ENCODE peak calls at places on chromosomes 11 and 22, in nine cellular contexts. S, L, Y, D, U, B, O, I and K are unnamed samples.

GRCh38 chr11:766106-766940 is 11.0 kb downstream of the GATD1 start:
- DNase-seq in U (no peak), Y (no peak), D (no peak), B (no peak), I (no peak), L (no peak), O (no peak), S (no peak), K (no peak)

GRCh38 chr11:66047541-66048365 is 1.2 kb downstream of the GAL3ST3 start:
- DNase-seq in U (no peak), L (no peak), I (no peak), O (no peak), B (no peak), S (no peak), Y (no peak), D (no peak), K (no peak)

GRCh38 chr11:77879218-77879617 is 58.3 kb downstream of the AAMDC start:
- DNase-seq in B (no peak), Y (no peak), L (no peak), I (peak; percentile 73), D (no peak), O (peak; percentile 3), U (no peak), S (no peak), K (peak; percentile 87)

GRCh38 chr11:108025387-108026080 is 16.8 kb downstream of the CUL5 start:
- DNase-seq in I (peak; percentile 14), D (no peak), O (no peak), L (no peak), U (no peak), B (no peak), Y (no peak), S (peak; percentile 48), K (no peak)

GRCh38 chr11:24664399-24664798 is 167.5 kb downstream of the LUZP2 start:
- DNase-seq in Y (no peak), O (no peak), U (no peak), D (no peak), B (no peak), I (no peak), L (no peak), S (no peak), K (no peak)

GRCh38 chr11:119190531-119190930 is 5.3 kb downstream of the NHERF4 start:
- DNase-seq in D (no peak), I (no peak), Y (peak; percentile 31), L (no peak), U (no peak), B (no peak), S (no peak), O (no peak), K (no peak)

GRCh38 chr11:113850188-113850587 is 25.2 kb downstream of the USP28 start:
- DNase-seq in S (no peak), U (no peak), Y (no peak), O (no peak), D (no peak), I (no peak), L (no peak), B (no peak), K (no peak)

GRCh38 chr11:130719516-130719915 is 196.8 kb downstream of the SNX19 start:
- DNase-seq in O (no peak), U (peak; percentile 15), S (no peak), L (no peak), I (peak; percentile 42), Y (no peak), D (no peak), B (peak; percentile 77), K (no peak)

GRCh38 chr22:19419086-19419463 is 12.5 kb downstream of the HIRA start:
- DNase-seq in U (no peak), D (no peak), S (no peak), B (no peak), L (no peak), Y (peak; percentile 64), I (no peak), O (no peak), K (no peak)

GRCh38 chr11:114075891-114076441 is 16.5 kb downstream of the ZBTB16 start:
- DNase-seq in L (peak; percentile 29), B (peak; percentile 63), Y (no peak), S (peak; percentile 59), D (no peak), U (peak; percentile 28), O (no peak), I (peak; percentile 83), K (no peak)

GRCh38 chr11:33722579-33723234 is 13.5 kb downstream of the CD59 start:
- DNase-seq in D (no peak), S (peak; percentile 47), I (peak; percentile 67), Y (no peak), L (no peak), O (no peak), U (no peak), B (no peak), K (peak; percentile 54)

GRCh38 chr22:19351604-19352003 is 60.1 kb upstream of the CLTCL1 start:
- DNase-seq in L (no peak), I (no peak), S (no peak), B (no peak), Y (no peak), D (no peak), U (no peak), O (no peak), K (no peak)

GRCh38 chr11:61621917-61622585 is 41.2 kb upstream of the SYT7 start:
- DNase-seq in D (no peak), S (no peak), I (no peak), B (no peak), U (no peak), L (no peak), Y (no peak), O (no peak), K (no peak)

GRCh38 chr11:60872952-60873524 is 5.7 kb downstream of the ZP1 start:
- DNase-seq in O (no peak), S (no peak), Y (peak; percentile 42), I (peak; percentile 79), B (no peak), U (peak; percentile 76), D (peak; percentile 49), L (no peak), K (no peak)

GRCh38 chr11:100769617-100770016 is 82.5 kb downstream of the ARHGAP42 start:
- DNase-seq in Y (no peak), S (no peak), U (no peak), D (no peak), I (no peak), L (no peak), O (no peak), B (no peak), K (no peak)

GRCh38 chr11:63768232-63769043 is at the start of gene ZFTA:
- DNase-seq in L (peak; percentile 42), U (peak; percentile 80), Y (peak; percentile 71), D (peak; percentile 83), I (peak; percentile 66), O (peak; percentile 17), S (peak; percentile 49), B (peak; percentile 88), K (peak; percentile 81)

GRCh38 chr11:2419638-2420501 is 19.3 kb downstream of the TSSC4 start:
- DNase-seq in D (peak; percentile 88), O (peak; percentile 19), Y (peak; percentile 85), L (peak; percentile 26), U (peak; percentile 79), I (peak; percentile 85), S (peak; percentile 72), B (peak; percentile 93), K (peak; percentile 90)

GRCh38 chr11:12109591-12110196 is 696 bp upstream of the MICAL2 start:
- DNase-seq in Y (no peak), L (no peak), O (no peak), B (no peak), D (no peak), I (no peak), S (peak; percentile 74), U (no peak), K (no peak)

GRCh38 chr11:66172146-66172545 is 96.3 kb upstream of the RAB1B start:
- DNase-seq in O (no peak), B (no peak), D (no peak), S (peak; percentile 13), I (peak; percentile 29), L (no peak), Y (no peak), U (peak; percentile 41), K (no peak)

GRCh38 chr11:68905421-68906360 is 2.0 kb downstream of the IGHMBP2 start:
- DNase-seq in I (no peak), O (no peak), D (no peak), Y (no peak), B (no peak), L (no peak), S (no peak), U (no peak), K (no peak)

GRCh38 chr11:15341587-15341986 is 226.9 kb downstream of the INSC start:
- DNase-seq in U (no peak), Y (no peak), S (no peak), D (no peak), B (no peak), L (no peak), I (no peak), O (no peak), K (no peak)

GRCh38 chr11:65053826-65054503 is 4.4 kb downstream of the NAALADL1 start:
- DNase-seq in O (no peak), S (peak; percentile 55), I (no peak), B (no peak), L (no peak), Y (no peak), D (no peak), U (no peak), K (no peak)